ENCODE peak calls at places on chromosome 1, in six cellular contexts. One of them, this sample, is unnamed.

GRCh38 chr1:112383759-112384370 is 12.1 kb upstream of the CTTNBP2NL start:
- DNase-seq in stromal cell of bone marrow: no peak
- DNase-seq in fibroblast of the aortic adventitia: no peak
- DNase-seq in stimulated activated CD8-positive, alpha-beta memory T cell treated with anti-CD3 and anti-CD28 coated beads, Interleukin-15, amount 100 ng/mL, for 1 hour: no peak
- DNase-seq in CD8-positive, alpha-beta T cell: no peak
- DNase-seq in NT2/D1: no peak
- DNase-seq in this sample: no peak

GRCh38 chr1:36486436-36487335 is 4.0 kb upstream of the CSF3R start:
- DNase-seq in stromal cell of bone marrow: no peak
- DNase-seq in fibroblast of the aortic adventitia: no peak
- DNase-seq in stimulated activated CD8-positive, alpha-beta memory T cell treated with anti-CD3 and anti-CD28 coated beads, Interleukin-15, amount 100 ng/mL, for 1 hour: no peak
- DNase-seq in CD8-positive, alpha-beta T cell: no peak
- DNase-seq in NT2/D1: no peak
- DNase-seq in this sample: no peak

GRCh38 chr1:192967211-192967877 is 91.8 kb downstream of the UCHL5 start:
- DNase-seq in stromal cell of bone marrow: no peak
- DNase-seq in fibroblast of the aortic adventitia: no peak
- DNase-seq in stimulated activated CD8-positive, alpha-beta memory T cell treated with anti-CD3 and anti-CD28 coated beads, Interleukin-15, amount 100 ng/mL, for 1 hour: no peak
- DNase-seq in CD8-positive, alpha-beta T cell: no peak
- DNase-seq in NT2/D1: no peak
- DNase-seq in this sample: no peak

GRCh38 chr1:30748098-30748698 is 9.4 kb downstream of the LAPTM5 start:
- DNase-seq in stromal cell of bone marrow: no peak
- DNase-seq in fibroblast of the aortic adventitia: peak
- DNase-seq in stimulated activated CD8-positive, alpha-beta memory T cell treated with anti-CD3 and anti-CD28 coated beads, Interleukin-15, amount 100 ng/mL, for 1 hour: no peak
- DNase-seq in CD8-positive, alpha-beta T cell: no peak
- DNase-seq in NT2/D1: no peak
- DNase-seq in this sample: no peak

GRCh38 chr1:156667610-156667967 is 9.6 kb downstream of the NES start:
- DNase-seq in stromal cell of bone marrow: no peak
- DNase-seq in fibroblast of the aortic adventitia: peak
- DNase-seq in stimulated activated CD8-positive, alpha-beta memory T cell treated with anti-CD3 and anti-CD28 coated beads, Interleukin-15, amount 100 ng/mL, for 1 hour: no peak
- DNase-seq in CD8-positive, alpha-beta T cell: no peak
- DNase-seq in NT2/D1: no peak
- DNase-seq in this sample: no peak

GRCh38 chr1:22325531-22326371 is 125.9 kb upstream of the ZBTB40 start:
- DNase-seq in stromal cell of bone marrow: no peak
- DNase-seq in fibroblast of the aortic adventitia: no peak
- DNase-seq in stimulated activated CD8-positive, alpha-beta memory T cell treated with anti-CD3 and anti-CD28 coated beads, Interleukin-15, amount 100 ng/mL, for 1 hour: no peak
- DNase-seq in CD8-positive, alpha-beta T cell: no peak
- DNase-seq in NT2/D1: no peak
- DNase-seq in this sample: no peak

GRCh38 chr1:11536573-11537379 is 57.8 kb downstream of the DISP3 start:
- DNase-seq in stromal cell of bone marrow: no peak
- DNase-seq in fibroblast of the aortic adventitia: no peak
- DNase-seq in stimulated activated CD8-positive, alpha-beta memory T cell treated with anti-CD3 and anti-CD28 coated beads, Interleukin-15, amount 100 ng/mL, for 1 hour: no peak
- DNase-seq in CD8-positive, alpha-beta T cell: no peak
- DNase-seq in NT2/D1: no peak
- DNase-seq in this sample: no peak

GRCh38 chr1:230877139-230877923 is 9.0 kb upstream of the C1orf198 start:
- DNase-seq in stromal cell of bone marrow: no peak
- DNase-seq in fibroblast of the aortic adventitia: peak
- DNase-seq in stimulated activated CD8-positive, alpha-beta memory T cell treated with anti-CD3 and anti-CD28 coated beads, Interleukin-15, amount 100 ng/mL, for 1 hour: no peak
- DNase-seq in CD8-positive, alpha-beta T cell: no peak
- DNase-seq in NT2/D1: no peak
- DNase-seq in this sample: peak

GRCh38 chr1:206930210-206930798 is 8.6 kb upstream of the FCMR start:
- DNase-seq in stromal cell of bone marrow: no peak
- DNase-seq in fibroblast of the aortic adventitia: no peak
- DNase-seq in stimulated activated CD8-positive, alpha-beta memory T cell treated with anti-CD3 and anti-CD28 coated beads, Interleukin-15, amount 100 ng/mL, for 1 hour: no peak
- DNase-seq in CD8-positive, alpha-beta T cell: no peak
- DNase-seq in NT2/D1: no peak
- DNase-seq in this sample: no peak

GRCh38 chr1:216614011-216614934 is 109.0 kb downstream of the ESRRG start:
- DNase-seq in stromal cell of bone marrow: no peak
- DNase-seq in fibroblast of the aortic adventitia: no peak
- DNase-seq in stimulated activated CD8-positive, alpha-beta memory T cell treated with anti-CD3 and anti-CD28 coated beads, Interleukin-15, amount 100 ng/mL, for 1 hour: no peak
- DNase-seq in CD8-positive, alpha-beta T cell: no peak
- DNase-seq in NT2/D1: no peak
- DNase-seq in this sample: no peak

GRCh38 chr1:230682882-230683610 is 30.9 kb downstream of the AGT start:
- DNase-seq in stromal cell of bone marrow: peak
- DNase-seq in fibroblast of the aortic adventitia: peak
- DNase-seq in stimulated activated CD8-positive, alpha-beta memory T cell treated with anti-CD3 and anti-CD28 coated beads, Interleukin-15, amount 100 ng/mL, for 1 hour: no peak
- DNase-seq in CD8-positive, alpha-beta T cell: no peak
- DNase-seq in NT2/D1: no peak
- DNase-seq in this sample: peak

GRCh38 chr1:45785583-45785982 is 17.8 kb upstream of the MAST2 start:
- DNase-seq in stromal cell of bone marrow: no peak
- DNase-seq in fibroblast of the aortic adventitia: no peak
- DNase-seq in stimulated activated CD8-positive, alpha-beta memory T cell treated with anti-CD3 and anti-CD28 coated beads, Interleukin-15, amount 100 ng/mL, for 1 hour: no peak
- DNase-seq in CD8-positive, alpha-beta T cell: peak
- DNase-seq in NT2/D1: no peak
- DNase-seq in this sample: no peak

This sample was measured in GM04503.